ENCODE peak calls at places on chromosomes 2 and 18, in five cellular contexts. G, M, H, V and K are unnamed samples.

GRCh38 chr2:102022884-102023539 is 31.3 kb downstream of the IL1R2 start:
- DNase-seq in G (no peak), M (no peak), H (no peak), V (no peak), K (no peak)

GRCh38 chr2:58853420-58853819 is 612.3 kb upstream of the FANCL start:
- DNase-seq in G (no peak), M (no peak), H (no peak), V (no peak), K (no peak)

GRCh38 chr2:64630752-64631151 is 23.0 kb downstream of the SERTAD2 start:
- DNase-seq in G (no peak), M (no peak), H (no peak), V (no peak), K (no peak)

GRCh38 chr2:148524519-148524919 is 120.0 kb upstream of the EPC2 start:
- DNase-seq in G (no peak), M (no peak), H (no peak), V (no peak), K (no peak)

GRCh38 chr2:240733803-240734495 is 42.3 kb downstream of the AQP12A start:
- DNase-seq in G (no peak), M (no peak), H (no peak), V (no peak), K (peak; percentile 51)

GRCh38 chr2:222174450-222174849 is 124.3 kb downstream of the PAX3 start:
- DNase-seq in G (peak; percentile 26), M (no peak), H (no peak), V (no peak), K (no peak)

GRCh38 chr18:65788373-65788772 is 37.6 kb downstream of the CDH7 start:
- DNase-seq in G (peak; percentile 41), M (no peak), H (no peak), V (no peak), K (no peak)

GRCh38 chr2:13240789-13241487 is 524.2 kb downstream of the TRIB2 start:
- DNase-seq in G (no peak), M (no peak), H (no peak), V (no peak), K (no peak)

GRCh38 chr2:28997847-28998735 is 17.0 kb downstream of the TOGARAM2 start:
- DNase-seq in G (no peak), M (no peak), H (no peak), V (no peak), K (no peak)

GRCh38 chr2:156536534-156536933 is 100.4 kb downstream of the GPD2 start:
- DNase-seq in G (no peak), M (no peak), H (no peak), V (no peak), K (no peak)

GRCh38 chr2:158079672-158080071 is 22.0 kb upstream of the UPP2 start:
- DNase-seq in G (peak; percentile 98), M (no peak), H (no peak), V (no peak), K (no peak)
- TF ChIP-seq POLR2AphosphoS5 in G (no peak), M (no peak), H (no peak), V (no peak), K (no peak)

GRCh38 chr2:67374481-67374880 is 22.7 kb upstream of the ETAA1 start:
- DNase-seq in G (no peak), M (no peak), H (no peak), V (no peak), K (no peak)

GRCh38 chr2:67374949-67375348 is 22.2 kb upstream of the ETAA1 start:
- DNase-seq in G (no peak), M (no peak), H (no peak), V (no peak), K (no peak)

GRCh38 chr2:67378555-67378954 is 18.6 kb upstream of the ETAA1 start:
- DNase-seq in G (no peak), M (no peak), H (no peak), V (no peak), K (no peak)

GRCh38 chr2:67384115-67384823 is 12.9 kb upstream of the ETAA1 start:
- DNase-seq in G (no peak), M (no peak), H (no peak), V (no peak), K (no peak)

DNA sequence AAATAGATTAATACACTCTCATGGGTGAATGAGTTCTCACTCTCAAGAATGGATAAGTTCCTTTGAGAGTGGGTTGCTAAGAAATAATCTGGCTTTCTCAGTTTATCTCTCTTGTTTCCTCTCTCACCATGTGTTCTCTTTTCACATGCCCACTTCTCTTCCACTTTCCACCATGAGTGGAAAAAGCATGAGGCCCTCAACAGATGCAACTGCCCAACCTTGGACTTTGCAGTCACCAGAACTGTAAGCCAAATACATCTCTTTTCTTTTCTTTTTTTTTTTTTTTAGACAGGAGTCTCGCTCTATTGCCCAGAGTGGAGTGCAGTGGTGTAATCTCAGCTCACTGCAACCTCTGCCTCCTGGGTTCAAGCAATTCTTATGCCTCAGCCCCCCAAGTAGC is 18.1 kb upstream of the ETAA1 start:
- DNase-seq in G (no peak), M (no peak), H (no peak), V (no peak), K (no peak)
- TF ChIP-seq POLR2A in G (no peak), M (no peak), H (no peak), V (no peak), K (no peak)

DNA sequence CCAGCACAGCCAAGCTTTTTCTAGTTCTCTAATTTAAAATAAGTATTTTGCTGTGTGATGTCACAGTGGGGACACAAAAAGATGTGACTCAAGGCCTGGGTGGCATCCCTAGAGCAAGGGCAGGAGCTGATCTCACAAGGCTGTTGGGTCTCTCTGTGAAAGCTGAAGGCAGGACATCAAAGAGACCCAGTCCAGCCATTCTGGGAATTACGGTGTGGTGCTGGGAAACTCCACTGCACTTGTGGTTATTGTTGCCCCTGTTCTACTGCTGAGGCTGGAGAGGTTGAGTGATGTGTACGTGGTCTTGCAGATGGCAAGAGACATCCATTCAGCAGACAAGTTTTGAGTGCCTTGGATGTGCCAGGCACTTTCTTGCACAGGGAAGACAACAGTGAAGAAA is 352.9 kb downstream of the CYRIA start:
- DNase-seq in G (no peak), M (no peak), H (no peak), V (no peak), K (no peak)
- TF ChIP-seq TAF1 in G (no peak), M (no peak), H (no peak), V (no peak), K (no peak)

GRCh38 chr18:10418836-10419235 is 35.6 kb upstream of the APCDD1 start:
- DNase-seq in G (no peak), M (no peak), H (no peak), V (no peak), K (no peak)

GRCh38 chr18:10416020-10416419 is 38.4 kb upstream of the APCDD1 start:
- DNase-seq in G (no peak), M (no peak), H (no peak), V (no peak), K (no peak)

GRCh38 chr18:10419420-10420103 is 34.9 kb upstream of the APCDD1 start:
- DNase-seq in G (no peak), M (no peak), H (no peak), V (no peak), K (no peak)

GRCh38 chr18:10417191-10417590 is 37.2 kb upstream of the APCDD1 start:
- DNase-seq in G (no peak), M (no peak), H (no peak), V (no peak), K (no peak)

DNA sequence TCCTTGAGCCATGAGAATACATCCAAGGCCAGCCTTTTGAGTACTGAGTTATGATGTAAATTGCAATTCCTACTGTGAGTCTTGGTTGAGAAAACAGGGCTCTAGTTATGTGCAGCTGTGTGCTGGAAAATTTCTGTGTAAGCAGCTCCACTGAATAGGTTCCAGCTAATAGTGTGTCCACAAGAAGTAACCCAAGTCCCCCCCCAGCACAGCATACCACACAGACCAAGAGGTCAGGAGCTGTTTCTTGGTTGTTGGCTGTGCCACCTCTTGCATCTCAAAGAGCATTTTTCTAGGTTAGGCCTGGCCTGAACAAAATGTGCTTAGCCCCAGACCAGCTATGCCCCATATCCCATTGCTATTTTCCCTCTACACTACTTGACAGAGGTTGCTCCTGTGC is 36.8 kb upstream of the APCDD1 start:
- DNase-seq in G (no peak), M (no peak), H (no peak), V (no peak), K (no peak)
- TF ChIP-seq POLR2AphosphoS5 in G (no peak), M (no peak), H (no peak), V (no peak), K (no peak)